ENCODE peak calls at places on chromosome 7, in ten cellular contexts. W, G, P, N, C, J, K, F, T and Q are unnamed samples.

GRCh38 chr7:92306153-92306552 is 60.4 kb downstream of the ANKIB1 start:
- DNase-seq in W (no peak), G (no peak), P (peak; percentile 9), N (no peak), C (no peak), J (no peak), K (no peak), F (peak; percentile 5), T (no peak), Q (no peak)

GRCh38 chr7:18590744-18591340 is 95.3 kb downstream of the HDAC9 start:
- DNase-seq in W (no peak), G (peak; percentile 62), P (peak; percentile 74), N (no peak), C (no peak), J (no peak), K (no peak), F (peak; percentile 40), T (peak; percentile 46), Q (no peak)

GRCh38 chr7:117807688-117808087 is 65.6 kb downstream of the CTTNBP2 start:
- DNase-seq in W (no peak), G (no peak), P (no peak), N (no peak), C (no peak), J (no peak), K (no peak), F (no peak), T (no peak), Q (no peak)

GRCh38 chr7:105584165-105584564 is 2.9 kb upstream of the EFCAB10 start:
- DNase-seq in W (no peak), G (no peak), P (no peak), N (no peak), C (no peak), J (no peak), K (no peak), F (no peak), T (no peak), Q (no peak)

GRCh38 chr7:79982151-79982770 is 152.4 kb upstream of the GNAI1 start:
- DNase-seq in W (no peak), G (peak; percentile 78), P (peak; percentile 61), N (no peak), C (no peak), J (no peak), K (no peak), F (peak; percentile 57), T (no peak), Q (no peak)

GRCh38 chr7:20561466-20561865 is 54.0 kb upstream of the ABCB5 start:
- DNase-seq in W (no peak), G (no peak), P (no peak), N (no peak), C (no peak), J (no peak), K (no peak), F (peak; percentile 52), T (no peak), Q (no peak)

GRCh38 chr7:83427929-83428328 is 221.0 kb downstream of the SEMA3E start:
- DNase-seq in W (no peak), G (no peak), P (no peak), N (no peak), C (no peak), J (no peak), K (no peak), F (peak; percentile 41), T (no peak), Q (no peak)

GRCh38 chr7:129163875-129164544 is 19.5 kb downstream of the TSPAN33 start:
- DNase-seq in W (no peak), G (peak; percentile 76), P (peak; percentile 72), N (no peak), C (no peak), J (peak; percentile 39), K (no peak), F (peak; percentile 38), T (peak; percentile 76), Q (no peak)

GRCh38 chr7:64611717-64612116 is 48.8 kb upstream of the ZNF680 start:
- DNase-seq in W (no peak), G (no peak), P (no peak), N (no peak), C (no peak), J (no peak), K (no peak), F (no peak), T (no peak), Q (no peak)

GRCh38 chr7:815284-816216 is 16.7 kb upstream of the SUN1 start:
- DNase-seq in W (no peak), G (peak; percentile 92), P (peak; percentile 40), N (peak; percentile 41), C (no peak), J (peak; percentile 47), K (no peak), F (no peak), T (peak; percentile 74), Q (no peak)

GRCh38 chr7:130853503-130854279 is 119.7 kb upstream of the KLF14 start:
- DNase-seq in W (no peak), G (no peak), P (peak; percentile 75), N (no peak), C (no peak), J (peak; percentile 23), K (no peak), F (peak; percentile 69), T (no peak), Q (no peak)

GRCh38 chr7:44881610-44882009 is 3.7 kb downstream of the PURB start:
- DNase-seq in W (no peak), G (no peak), P (peak; percentile 78), N (no peak), C (no peak), J (no peak), K (no peak), F (peak; percentile 90), T (no peak), Q (no peak)

GRCh38 chr7:36723951-36724664 is at the start of gene AOAH:
- DNase-seq in W (peak; percentile 62), G (no peak), P (no peak), N (peak; percentile 86), C (peak; percentile 65), J (peak; percentile 67), K (peak; percentile 86), F (no peak), T (no peak), Q (no peak)

GRCh38 chr7:101913247-101913721 is 95.9 kb downstream of the CUX1 start:
- DNase-seq in W (no peak), G (no peak), P (no peak), N (no peak), C (peak; percentile 50), J (no peak), K (no peak), F (no peak), T (no peak), Q (no peak)

GRCh38 chr7:101916041-101916800 is 98.8 kb downstream of the CUX1 start:
- DNase-seq in W (no peak), G (no peak), P (no peak), N (no peak), C (no peak), J (no peak), K (no peak), F (no peak), T (no peak), Q (no peak)

GRCh38 chr7:101913876-101914275 is 96.5 kb downstream of the CUX1 start:
- DNase-seq in W (no peak), G (no peak), P (no peak), N (no peak), C (no peak), J (no peak), K (no peak), F (peak; percentile 48), T (no peak), Q (no peak)

GRCh38 chr7:101916876-101917275 is 99.5 kb downstream of the CUX1 start:
- DNase-seq in W (no peak), G (no peak), P (no peak), N (no peak), C (no peak), J (no peak), K (no peak), F (no peak), T (no peak), Q (no peak)

GRCh38 chr7:101915000-101915399 is 97.6 kb downstream of the CUX1 start:
- DNase-seq in W (no peak), G (peak; percentile 69), P (no peak), N (no peak), C (peak; percentile 69), J (no peak), K (no peak), F (no peak), T (no peak), Q (no peak)
- H3K4me1 ChIP-seq in W (peaks cover 9% of the 10 kb centered on the region), G (no peaks in the 10 kb centered on the region), P (no peaks in the 10 kb centered on the region), N (peaks cover 29% of the 10 kb centered on the region), C (peaks cover 35% of the 10 kb centered on the region), J (no peaks in the 10 kb centered on the region), K (no peaks in the 10 kb centered on the region), F (no peaks in the 10 kb centered on the region), T (peaks cover 37% of the 10 kb centered on the region), Q (no peaks in the 10 kb centered on the region)

GRCh38 chr7:155781433-155781832 is 30.8 kb downstream of the SHH start:
- DNase-seq in W (no peak), G (no peak), P (no peak), N (no peak), C (no peak), J (no peak), K (no peak), F (no peak), T (no peak), Q (peak; percentile 32)
- H3K36me3 ChIP-seq in W (no peaks in the 10 kb centered on the region), G (peaks cover 18% of the 10 kb centered on the region), P (peaks cover 4% of the 10 kb centered on the region), N (peaks cover 62% of the 10 kb centered on the region), C (peaks cover 9% of the 10 kb centered on the region), J (peaks cover 3% of the 10 kb centered on the region), K (peaks cover 9% of the 10 kb centered on the region), F (peaks cover 6% of the 10 kb centered on the region), T (no peaks in the 10 kb centered on the region), Q (no peaks in the 10 kb centered on the region)

GRCh38 chr7:95602421-95602820 is 6.1 kb upstream of the PDK4 start:
- DNase-seq in W (no peak), G (no peak), P (no peak), N (peak; percentile 50), C (no peak), J (no peak), K (no peak), F (no peak), T (no peak), Q (no peak)

GRCh38 chr7:95607477-95608010 is 11.2 kb upstream of the PDK4 start:
- DNase-seq in W (no peak), G (no peak), P (peak; percentile 27), N (no peak), C (peak; percentile 79), J (no peak), K (no peak), F (no peak), T (no peak), Q (no peak)

GRCh38 chr7:95601324-95601723 is 5.0 kb upstream of the PDK4 start:
- DNase-seq in W (no peak), G (no peak), P (no peak), N (no peak), C (no peak), J (no peak), K (no peak), F (no peak), T (no peak), Q (no peak)

GRCh38 chr7:95608344-95609173 is 12.2 kb upstream of the PDK4 start:
- DNase-seq in W (peak; percentile 88), G (peak; percentile 28), P (peak; percentile 96), N (peak; percentile 94), C (peak; percentile 96), J (peak; percentile 98), K (no peak), F (peak; percentile 77), T (peak; percentile 95), Q (peak; percentile 97)

GRCh38 chr7:95605275-95605674 is 9.0 kb upstream of the PDK4 start:
- DNase-seq in W (no peak), G (no peak), P (no peak), N (peak; percentile 45), C (peak; percentile 56), J (no peak), K (no peak), F (no peak), T (no peak), Q (peak; percentile 42)
- H3K4me1 ChIP-seq in W (peaks cover 11% of the 10 kb centered on the region), G (peaks cover 15% of the 10 kb centered on the region), P (peaks cover 24% of the 10 kb centered on the region), N (peaks cover 66% of the 10 kb centered on the region), C (peaks cover 24% of the 10 kb centered on the region), J (peaks cover 35% of the 10 kb centered on the region), K (no peaks in the 10 kb centered on the region), F (no peaks in the 10 kb centered on the region), T (peaks cover 30% of the 10 kb centered on the region), Q (peaks cover 32% of the 10 kb centered on the region)

GRCh38 chr7:100817097-100817496 is 10.2 kb downstream of the EPHB4 start:
- DNase-seq in W (no peak), G (no peak), P (no peak), N (no peak), C (no peak), J (no peak), K (no peak), F (no peak), T (no peak), Q (no peak)
- H3K36me3 ChIP-seq in W (peaks cover 21% of the 10 kb centered on the region), G (peaks cover 74% of the 10 kb centered on the region), P (peaks cover 11% of the 10 kb centered on the region), N (peaks cover 95% of the 10 kb centered on the region), C (no peaks in the 10 kb centered on the region), J (peaks cover 2% of the 10 kb centered on the region), K (no peaks in the 10 kb centered on the region), F (peaks cover 32% of the 10 kb centered on the region), T (no peaks in the 10 kb centered on the region), Q (peaks cover 69% of the 10 kb centered on the region)